ENCODE peak calls at places on chromosomes 1 and 21, in six cellular contexts. O, R, N, U, S and B are unnamed samples.

GRCh38 chr21:37452222-37452621 is 85.6 kb downstream of the DYRK1A start:
- DNase-seq in O (peak; percentile 94), R (no peak), N (no peak), U (no peak), S (peak; percentile 31), B (no peak)

GRCh38 chr1:237320890-237321289 is 278.9 kb downstream of the RYR2 start:
- DNase-seq in O (no peak), R (no peak), N (no peak), U (no peak), S (no peak), B (no peak)

GRCh38 chr1:18592368-18592767 is 38.3 kb upstream of the PAX7 start:
- DNase-seq in O (no peak), R (no peak), N (no peak), U (no peak), S (no peak), B (peak; percentile 55)

GRCh38 chr1:44650159-44650831 is 24.0 kb downstream of the TMEM53 start:
- DNase-seq in O (no peak), R (no peak), N (no peak), U (peak; percentile 72), S (peak; percentile 74), B (peak; percentile 80)

GRCh38 chr1:40861227-40862003 is 748 bp downstream of the CITED4 start:
- DNase-seq in O (peak; percentile 48), R (no peak), N (no peak), U (peak; percentile 86), S (peak; percentile 63), B (peak; percentile 79)

GRCh38 chr1:7642781-7643180 is 128.3 kb upstream of the VAMP3 start:
- DNase-seq in O (peak; percentile 14), R (no peak), N (no peak), U (no peak), S (no peak), B (peak; percentile 61)

GRCh38 chr1:151062738-151063371 is 2.7 kb downstream of the MLLT11 start:
- DNase-seq in O (peak; percentile 94), R (no peak), N (no peak), U (no peak), S (no peak), B (no peak)

GRCh38 chr1:231613419-231614349 is 12.9 kb upstream of the DISC1 start:
- DNase-seq in O (no peak), R (no peak), N (no peak), U (no peak), S (no peak), B (no peak)

GRCh38 chr1:174911626-174912025 is 88.1 kb upstream of the CACYBP start:
- DNase-seq in O (no peak), R (no peak), N (no peak), U (no peak), S (no peak), B (no peak)

GRCh38 chr1:229334716-229335115 is 8.1 kb downstream of the CCSAP start:
- DNase-seq in O (no peak), R (no peak), N (no peak), U (no peak), S (no peak), B (no peak)

GRCh38 chr1:186806477-186806876 is 22.3 kb upstream of the PLA2G4A start:
- DNase-seq in O (peak; percentile 24), R (peak; percentile 45), N (no peak), U (no peak), S (no peak), B (peak; percentile 3)

GRCh38 chr1:231702321-231702720 is 75.7 kb downstream of the DISC1 start:
- DNase-seq in O (no peak), R (no peak), N (no peak), U (no peak), S (no peak), B (no peak)

GRCh38 chr1:33182452-33182851 is 609 bp upstream of the TRIM62 start:
- DNase-seq in O (peak; percentile 65), R (no peak), N (peak; percentile 86), U (no peak), S (no peak), B (no peak)

DNA sequence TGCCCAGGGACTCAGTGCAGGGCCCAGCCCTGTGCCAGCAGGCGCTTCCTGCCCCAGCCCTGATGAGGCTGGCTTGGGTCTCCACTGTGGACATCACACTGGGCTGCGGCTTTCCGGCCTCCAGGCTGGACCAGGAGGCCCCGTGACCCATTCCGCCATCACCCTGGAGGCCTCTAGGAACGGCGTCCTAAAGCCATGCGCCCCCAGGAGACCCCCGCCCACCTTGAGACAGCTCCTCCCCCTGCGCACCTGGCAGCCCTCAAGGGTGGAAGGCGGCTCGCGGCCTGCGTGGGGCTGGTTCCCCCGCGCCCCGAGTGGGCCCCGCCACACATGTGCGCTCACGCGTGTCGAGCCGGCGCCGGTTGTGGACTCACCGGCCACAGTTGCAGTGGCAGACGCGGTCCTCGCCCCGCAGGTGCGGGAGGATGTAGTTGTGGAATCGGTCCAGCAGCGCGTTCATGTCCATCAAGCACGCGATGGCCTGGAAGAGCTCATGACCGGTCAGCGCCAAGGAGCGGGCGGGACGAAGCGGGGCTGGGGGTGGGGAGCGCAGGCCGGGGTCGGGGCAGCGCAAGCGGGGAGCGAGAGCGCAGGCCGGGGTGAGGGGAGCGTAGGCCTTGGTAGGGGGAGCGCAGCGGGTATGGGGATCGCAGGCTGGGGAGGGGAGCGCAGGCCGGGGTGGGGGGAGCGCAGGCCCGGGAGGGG is 962 bp downstream of the TMEM240 start:
- DNase-seq in O (peak; percentile 47), R (no peak), N (no peak), U (peak; percentile 81), S (peak; percentile 38), B (peak; percentile 94)
- H3K4me3 ChIP-seq in O (peak overlapping the region; percentile 99), R (no peak overlapping the region), N (peak overlapping the region; percentile 91), U (peak overlapping the region; percentile 64), S (peak overlapping the region; percentile 73), B (peak overlapping the region; percentile 63)

GRCh38 chr1:201408176-201408814 is 9.2 kb upstream of the LAD1 start:
- DNase-seq in O (peak; percentile 68), R (peak; percentile 51), N (no peak), U (peak; percentile 92), S (peak; percentile 85), B (peak; percentile 94)

GRCh38 chr1:201406831-201407406 is 7.8 kb upstream of the LAD1 start:
- DNase-seq in O (no peak), R (no peak), N (no peak), U (no peak), S (no peak), B (no peak)

GRCh38 chr1:201409440-201409839 is 10.3 kb upstream of the LAD1 start:
- DNase-seq in O (peak; percentile 36), R (no peak), N (no peak), U (no peak), S (no peak), B (no peak)

GRCh38 chr1:201411292-201411691 is 10.2 kb downstream of the TNNI1 start:
- DNase-seq in O (no peak), R (no peak), N (no peak), U (no peak), S (no peak), B (no peak)

DNA sequence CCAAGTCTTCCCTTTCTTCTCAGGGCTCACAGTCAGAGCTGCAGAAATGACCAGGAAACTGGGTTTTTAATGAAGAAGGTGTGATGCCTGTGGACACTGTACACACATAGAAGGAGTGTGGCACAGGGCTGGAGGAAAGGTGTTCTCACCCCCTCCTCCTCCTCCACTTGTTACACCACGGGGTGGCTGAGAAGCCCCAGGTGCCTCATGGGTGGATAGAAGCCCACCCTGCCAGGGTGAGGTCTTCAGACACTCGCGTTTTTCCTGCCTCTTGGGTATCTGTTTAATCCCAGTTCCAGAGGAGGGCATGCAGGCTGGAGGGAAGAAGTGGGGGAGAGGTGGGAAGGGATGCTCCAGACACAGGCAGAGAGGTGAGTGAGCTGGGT is 9.7 kb upstream of the LAD1 start:
- DNase-seq in O (no peak), R (no peak), N (no peak), U (no peak), S (no peak), B (no peak)
- H3K36me3 ChIP-seq in O (no peaks in the 10 kb centered on the region), R (no peaks in the 10 kb centered on the region), N (no peaks in the 10 kb centered on the region), U (no peaks in the 10 kb centered on the region), S (no peaks in the 10 kb centered on the region), B (no peaks in the 10 kb centered on the region)

GRCh38 chr1:47433453-47434050 is 4.3 kb upstream of the FOXD2 start:
- DNase-seq in O (no peak), R (no peak), N (no peak), U (peak; percentile 75), S (no peak), B (peak; percentile 72)

GRCh38 chr1:47434051-47434842 is 3.6 kb upstream of the FOXD2 start:
- DNase-seq in O (peak; percentile 64), R (no peak), N (no peak), U (peak; percentile 86), S (peak; percentile 58), B (peak; percentile 67)

GRCh38 chr1:47432071-47433036 is 5.5 kb upstream of the FOXD2 start:
- DNase-seq in O (peak; percentile 79), R (no peak), N (no peak), U (peak; percentile 91), S (peak; percentile 71), B (peak; percentile 84)

GRCh38 chr1:47431534-47431933 is 6.3 kb upstream of the FOXD2 start:
- DNase-seq in O (peak; percentile 87), R (no peak), N (no peak), U (no peak), S (no peak), B (peak; percentile 28)

DNA sequence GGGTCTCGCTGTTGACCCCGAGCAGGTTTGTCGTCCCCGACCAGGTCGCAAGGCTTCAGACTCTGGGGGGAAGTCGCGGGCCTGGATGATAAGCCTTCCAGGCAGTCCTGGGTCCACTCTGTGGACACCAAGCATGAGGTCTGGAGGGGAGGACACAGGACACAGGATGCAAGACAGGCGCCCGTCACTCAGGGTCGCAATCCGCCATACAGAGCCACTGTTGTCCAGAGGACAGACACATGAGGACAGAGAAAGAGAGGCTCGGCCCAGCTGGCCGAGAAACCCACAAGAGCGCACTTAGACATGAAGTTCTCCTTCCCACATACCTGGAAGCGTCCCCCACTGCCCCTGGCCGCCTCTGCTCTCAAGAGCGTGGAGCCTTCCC is 4.8 kb upstream of the FOXD2 start:
- DNase-seq in O (no peak), R (no peak), N (no peak), U (no peak), S (no peak), B (peak; percentile 37)
- H3K27me3 ChIP-seq in O (peaks cover under 1% of the 10 kb centered on the region), R (no peaks in the 10 kb centered on the region), N (peaks cover 8% of the 10 kb centered on the region), U (no peaks in the 10 kb centered on the region), S (peaks cover 100% of the 10 kb centered on the region), B (peaks cover 87% of the 10 kb centered on the region)

GRCh38 chr1:156664949-156665411 is 12.2 kb downstream of the NES start:
- DNase-seq in O (no peak), R (no peak), N (no peak), U (peak; percentile 84), S (peak; percentile 82), B (peak; percentile 78)
- H3K4me3 ChIP-seq in O (no peak overlapping the region), R (no peak overlapping the region), N (no peak overlapping the region), U (no peak overlapping the region), S (peak overlapping the region; percentile 47), B (no peak overlapping the region)

GRCh38 chr1:15916916-15917315 is 59.0 kb downstream of the ZBTB17 start:
- DNase-seq in O (no peak), R (no peak), N (no peak), U (no peak), S (no peak), B (no peak)

GRCh38 chr1:15916417-15916816 is 59.5 kb downstream of the ZBTB17 start:
- DNase-seq in O (peak; percentile 63), R (no peak), N (no peak), U (no peak), S (no peak), B (no peak)

GRCh38 chr1:15915991-15916390 is 59.9 kb downstream of the ZBTB17 start:
- DNase-seq in O (peak; percentile 41), R (no peak), N (no peak), U (no peak), S (no peak), B (no peak)

GRCh38 chr1:15923241-15923640 is 52.7 kb downstream of the ZBTB17 start:
- DNase-seq in O (peak; percentile 52), R (no peak), N (no peak), U (no peak), S (no peak), B (no peak)

GRCh38 chr1:15919316-15919715 is 56.6 kb downstream of the ZBTB17 start:
- DNase-seq in O (peak; percentile 84), R (no peak), N (no peak), U (no peak), S (no peak), B (no peak)
- H3K36me3 ChIP-seq in O (peaks cover 16% of the 10 kb centered on the region), R (peaks cover 30% of the 10 kb centered on the region), N (peaks cover 50% of the 10 kb centered on the region), U (no peaks in the 10 kb centered on the region), S (peaks cover 93% of the 10 kb centered on the region), B (peaks cover 9% of the 10 kb centered on the region)